ENCODE peak calls at places on chromosomes 4 and X, in four cellular contexts. C, A, O and G are unnamed samples.

GRCh38 chr4:145734576-145735329 is 54.8 kb downstream of the C4orf51 start:
- DNase-seq in O (peak; percentile 99), A (peak; percentile 98), C (no peak), G (no peak)

GRCh38 chr4:157165935-157166334 is 54.6 kb upstream of the GRIA2 start:
- DNase-seq in O (no peak), C (no peak), A (no peak), G (no peak)

GRCh38 chrX:55908685-55909212 is 191.2 kb downstream of the RRAGB start:
- DNase-seq in O (peak; percentile 25), A (peak; percentile 24), C (peak; percentile 15), G (peak; percentile 4)

GRCh38 chr4:13160906-13161305 is 323.2 kb downstream of the RAB28 start:
- DNase-seq in C (no peak), A (peak; percentile 8), O (no peak), G (no peak)

GRCh38 chrX:50712777-50713176 is 101.2 kb downstream of the SHROOM4 start:
- DNase-seq in C (no peak), A (no peak), O (no peak), G (no peak)

GRCh38 chrX:152912121-152912520 is 14.3 kb downstream of the ZNF185 start:
- DNase-seq in C (no peak), A (no peak), O (no peak), G (peak; percentile 22)

GRCh38 chr4:111510535-111510934 is 634.7 kb upstream of the FAM241A start:
- DNase-seq in O (peak; percentile 41), A (peak; percentile 60), C (no peak), G (no peak)

GRCh38 chr4:52950226-52950625 is 88.1 kb downstream of the RASL11B start:
- DNase-seq in C (peak; percentile 21), O (no peak), A (no peak), G (no peak)

GRCh38 chr4:4323705-4324534 is 33.9 kb downstream of the ZBTB49 start:
- DNase-seq in C (no peak), A (no peak), O (no peak), G (peak; percentile 38)

GRCh38 chr4:125198916-125199315 is 115.8 kb upstream of the FAT4 start:
- DNase-seq in C (no peak), A (peak; percentile 54), O (peak; percentile 84), G (no peak)

GRCh38 chr4:2930135-2930805 is 32.9 kb downstream of the NOP14 start:
- DNase-seq in C (no peak), A (no peak), O (no peak), G (no peak)

GRCh38 chr4:7041246-7041645 is 1.9 kb upstream of the TADA2B start:
- DNase-seq in A (no peak), C (no peak), O (no peak), G (no peak)

GRCh38 chr4:148964456-148964855 is 522.2 kb upstream of the NR3C2 start:
- DNase-seq in O (no peak), A (no peak), C (no peak), G (no peak)

GRCh38 chr4:61520688-61521160 is 320.6 kb downstream of the ADGRL3 start:
- DNase-seq in C (no peak), O (peak; percentile 85), A (peak; percentile 19), G (no peak)

GRCh38 chrX:102767287-102767686 is 46.7 kb downstream of the GPRASP3 start:
- DNase-seq in C (no peak), A (no peak), O (no peak), G (no peak)

GRCh38 chr4:15451866-15452765 is 17.6 kb upstream of the CC2D2A start:
- DNase-seq in A (peak; percentile 91), O (peak; percentile 86), C (no peak), G (no peak)

GRCh38 chr4:122073615-122074014 is 78.5 kb upstream of the BLTP1 start:
- DNase-seq in C (no peak), A (no peak), O (no peak), G (no peak)

GRCh38 chrX:41291309-41291708 is 42.7 kb upstream of the DDX3X start:
- DNase-seq in O (no peak), A (no peak), C (no peak), G (no peak)

GRCh38 chrX:41293269-41293668 is 40.7 kb upstream of the DDX3X start:
- DNase-seq in C (peak; percentile 44), A (peak; percentile 15), O (no peak), G (no peak)
- TF ChIP-seq CTCF in C (peak; percentile 14), A (no peak), O (peak; percentile 22), G (no peak)

GRCh38 chrX:24860140-24860539 is 155.6 kb downstream of the ARX start:
- DNase-seq in C (no peak), A (peak; percentile 25), O (no peak), G (no peak)

GRCh38 chrX:24858004-24858746 is 157.6 kb downstream of the ARX start:
- DNase-seq in A (peak; percentile 66), C (no peak), O (no peak), G (no peak)

GRCh38 chrX:24862343-24862742 is 153.4 kb downstream of the ARX start:
- DNase-seq in O (no peak), C (no peak), A (peak; percentile 30), G (no peak)

GRCh38 chrX:24859211-24859841 is 156.4 kb downstream of the ARX start:
- DNase-seq in C (no peak), O (no peak), A (no peak), G (no peak)
- TF ChIP-seq CTCF in C (no peak), O (no peak), A (no peak), G (no peak)

GRCh38 chrX:85288992-85289723 is 45.4 kb downstream of the ZNF711 start:
- DNase-seq in O (no peak), C (no peak), A (no peak), G (no peak)
- TF ChIP-seq CTCF in O (no peak), C (no peak), A (no peak), G (no peak)

GRCh38 chr4:24032371-24032989 is 142.6 kb upstream of the PPARGC1A start:
- DNase-seq in O (peak; percentile 22), A (no peak), C (peak; percentile 16), G (no peak)
- TF ChIP-seq CTCF in O (peak; percentile 50), A (no peak), C (no peak), G (peak; percentile 26)

GRCh38 chrX:39150210-39150609 is 349.0 kb downstream of the MID1IP1 start:
- DNase-seq in C (no peak), O (no peak), A (no peak), G (no peak)

GRCh38 chrX:39150621-39151020 is 349.4 kb downstream of the MID1IP1 start:
- DNase-seq in O (no peak), A (no peak), C (no peak), G (no peak)

GRCh38 chrX:39149761-39150160 is 348.5 kb downstream of the MID1IP1 start:
- DNase-seq in O (peak; percentile 60), A (peak; percentile 74), C (peak; percentile 71), G (peak; percentile 64)

GRCh38 chrX:39157006-39157405 is 355.7 kb downstream of the MID1IP1 start:
- DNase-seq in C (no peak), A (no peak), O (no peak), G (no peak)

DNA sequence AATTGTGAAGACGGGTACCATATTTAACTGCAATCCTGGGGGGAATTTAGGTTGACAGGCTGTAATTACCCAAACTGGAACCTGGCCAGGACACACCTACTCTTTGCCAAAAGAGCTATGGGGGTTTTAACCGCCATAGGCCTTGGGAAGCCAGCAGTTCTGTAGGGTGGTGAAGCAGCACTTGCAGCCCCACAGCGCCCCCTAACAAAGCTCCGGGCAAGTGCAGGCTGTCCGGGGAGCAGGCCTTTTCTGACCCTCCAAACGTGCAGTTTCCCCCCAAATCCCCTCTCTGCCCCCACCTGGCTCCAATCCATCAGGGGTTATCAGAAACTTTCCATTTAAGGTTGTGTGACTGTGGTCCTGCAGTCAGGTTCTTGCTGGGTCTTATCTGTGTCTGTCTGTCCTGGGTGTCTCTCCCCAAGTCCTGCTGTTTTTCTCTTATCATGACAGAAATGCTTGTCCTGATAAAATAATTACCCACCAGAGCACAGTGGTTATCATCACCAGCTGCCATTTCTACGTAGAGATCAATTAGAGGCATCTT is 350.9 kb downstream of the MID1IP1 start:
- DNase-seq in O (peak; percentile 20), A (peak; percentile 2), C (peak; percentile 77), G (peak; percentile 68)
- TF ChIP-seq CTCF in O (peak; percentile 59), A (peak; percentile 20), C (peak; percentile 68), G (peak; percentile 66)

DNA sequence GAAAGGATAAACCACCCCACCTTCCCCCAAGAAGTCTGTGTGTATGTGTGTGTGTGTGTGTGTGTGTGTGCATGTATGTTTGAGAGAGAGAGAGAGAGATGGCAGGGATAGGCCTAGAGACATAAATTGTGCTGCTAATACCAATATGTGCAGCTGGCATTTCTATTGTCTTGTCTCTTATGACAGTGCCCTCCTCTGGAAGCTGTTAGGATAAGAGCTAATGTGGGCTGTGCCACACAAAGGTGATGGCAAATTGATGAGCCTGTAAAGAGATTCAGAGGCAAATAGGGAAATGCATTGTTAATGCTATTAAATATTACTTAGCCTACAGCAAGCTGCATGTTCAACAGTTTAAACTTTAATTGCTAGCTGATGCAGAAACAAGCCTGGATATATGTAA is 332.0 kb downstream of the NKX6-1 start:
- DNase-seq in C (no peak), O (no peak), A (no peak), G (no peak)
- TF ChIP-seq CTCF in C (no peak), O (no peak), A (no peak), G (no peak)

GRCh38 chrX:31036895-31037294 is 34.9 kb downstream of the FTHL17 start:
- DNase-seq in O (peak; percentile 46), A (peak; percentile 58), C (peak; percentile 36), G (peak; percentile 39)

GRCh38 chrX:31039327-31039711 is 32.5 kb downstream of the FTHL17 start:
- DNase-seq in O (no peak), A (no peak), C (no peak), G (no peak)

DNA sequence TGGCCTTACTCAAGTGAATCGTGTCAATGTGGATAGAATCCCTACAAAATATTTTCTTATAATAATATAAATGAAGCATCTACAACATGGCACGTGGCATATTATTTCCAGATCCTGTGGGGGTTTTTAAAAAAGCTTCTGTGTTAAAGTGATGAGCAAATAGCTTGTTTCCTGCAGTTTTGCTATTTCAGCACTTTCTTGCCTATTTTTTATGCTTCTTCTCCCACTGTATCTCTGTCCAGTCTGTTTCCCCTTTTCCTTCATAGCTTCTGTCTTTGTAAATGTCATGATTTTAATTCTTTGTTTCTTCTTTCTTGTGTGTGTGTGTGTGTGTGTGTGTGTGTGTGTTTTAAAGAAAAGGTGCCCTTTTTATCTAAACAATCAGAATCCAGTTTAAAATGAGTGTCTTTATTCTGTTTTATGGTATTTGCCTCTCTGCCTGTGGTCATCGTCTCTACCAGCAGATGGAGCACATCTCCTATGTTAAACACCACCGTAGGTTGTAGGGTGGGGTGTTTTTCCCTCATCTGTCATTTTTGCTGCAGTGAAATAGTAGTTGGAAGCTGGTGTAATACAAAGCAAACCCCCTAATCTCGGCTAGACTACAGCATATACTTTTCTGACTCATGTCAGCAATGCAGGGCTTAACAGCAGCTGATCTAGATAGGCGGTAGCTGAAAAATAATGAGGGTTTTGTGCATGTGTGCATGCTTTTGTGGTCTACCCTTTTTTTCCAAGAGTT is 33.1 kb downstream of the FTHL17 start:
- DNase-seq in C (peak; percentile 22), A (peak; percentile 52), O (peak; percentile 25), G (peak; percentile 34)
- TF ChIP-seq CTCF in C (no peak), A (peak; percentile 51), O (peak; percentile 65), G (peak; percentile 19)

GRCh38 chr4:72340803-72341431 is 228.1 kb downstream of the ADAMTS3 start:
- DNase-seq in C (no peak), A (peak; percentile 41), O (peak; percentile 83), G (no peak)
- TF ChIP-seq CTCF in C (peak; percentile 12), A (no peak), O (peak; percentile 7), G (peak; percentile 36)